ENCODE peak calls at places on chromosomes 16 and 17, in six cellular contexts. Z, T, F, C, U and I are unnamed samples.

GRCh38 chr17:28865946-28866752 is 11.3 kb downstream of the ERAL1 start:
- DNase-seq in Z (no peak), T (peak; percentile 51), F (no peak), C (no peak), U (no peak), I (no peak)

GRCh38 chr17:16928406-16929280 is 43.3 kb downstream of the TNFRSF13B start:
- DNase-seq in Z (no peak), T (no peak), F (no peak), C (no peak), U (no peak), I (no peak)

GRCh38 chr17:78351449-78352006 is 8.3 kb downstream of the SOCS3 start:
- DNase-seq in Z (peak; percentile 61), T (peak; percentile 95), F (no peak), C (no peak), U (no peak), I (peak; percentile 40)

GRCh38 chr16:73713301-73713700 is 583.3 kb upstream of the PSMD7 start:
- DNase-seq in Z (no peak), T (no peak), F (no peak), C (no peak), U (no peak), I (no peak)

GRCh38 chr17:40314557-40314953 is 5.6 kb downstream of the RARA start:
- DNase-seq in Z (peak; percentile 98), T (peak; percentile 98), F (peak; percentile 95), C (peak; percentile 98), U (peak; percentile 98), I (peak; percentile 96)

GRCh38 chr16:9801651-9802050 is 380.6 kb downstream of the GRIN2A start:
- DNase-seq in Z (no peak), T (no peak), F (no peak), C (no peak), U (no peak), I (no peak)

GRCh38 chr17:29615048-29615385 is 7.7 kb downstream of the CORO6 start:
- DNase-seq in Z (no peak), T (peak; percentile 81), F (peak; percentile 72), C (no peak), U (no peak), I (no peak)

GRCh38 chr17:888998-889401 is 90.6 kb downstream of the NXN start:
- DNase-seq in Z (no peak), T (no peak), F (peak; percentile 48), C (no peak), U (no peak), I (no peak)

GRCh38 chr17:10130733-10131132 is 67.7 kb downstream of the GAS7 start:
- DNase-seq in Z (no peak), T (peak; percentile 39), F (no peak), C (no peak), U (no peak), I (no peak)

GRCh38 chr17:5509482-5509881 is 23.1 kb downstream of the MIS12 start:
- DNase-seq in Z (no peak), T (peak; percentile 46), F (no peak), C (no peak), U (no peak), I (peak; percentile 10)

GRCh38 chr16:65922923-65923322 is 443.6 kb upstream of the CDH5 start:
- DNase-seq in Z (no peak), T (no peak), F (no peak), C (no peak), U (no peak), I (no peak)